ENCODE peak calls at places on chromosomes 7 and 10, in five cellular contexts. M is spleen, I is A549, L is uterus, D is Peyer's patch. X is an unnamed sample.

GRCh38 chr10:100562008-100562672 is 26.4 kb downstream of the HIF1AN start:
- DNase-seq in M (peak; percentile 90), I (peak; percentile 84), L (no peak), D (peak; percentile 87), X (peak; percentile 86)

GRCh38 chr10:22629126-22629525 is 85.3 kb downstream of the PIP4K2A start:
- DNase-seq in M (no peak), I (no peak), L (no peak), D (no peak), X (no peak)

GRCh38 chr7:95180-95862 is 97.0 kb upstream of the FAM20C start:
- DNase-seq in M (no peak), I (no peak), L (no peak), D (no peak), X (no peak)

GRCh38 chr10:92486637-92487036 is 87.3 kb downstream of the IDE start:
- DNase-seq in M (no peak), I (no peak), L (no peak), D (no peak), X (no peak)

GRCh38 chr10:127196227-127196954 is at the start of gene INSYN2A:
- DNase-seq in M (no peak), I (peak; percentile 46), L (no peak), D (peak; percentile 59), X (peak; percentile 52)

GRCh38 chr10:61798711-61799110 is 102.8 kb upstream of the ARID5B start:
- DNase-seq in M (no peak), I (no peak), L (no peak), D (no peak), X (no peak)

GRCh38 chr10:43970747-43971146 is 322.1 kb upstream of the ZNF32 start:
- DNase-seq in M (peak; percentile 35), I (no peak), L (no peak), D (no peak), X (no peak)

GRCh38 chr10:66680886-66681285 is 244.9 kb upstream of the LRRTM3 start:
- DNase-seq in M (no peak), I (no peak), L (no peak), D (no peak), X (no peak)

GRCh38 chr7:29976265-29976664 is 13.3 kb downstream of the SCRN1 start:
- DNase-seq in M (no peak), I (no peak), L (no peak), D (no peak), X (no peak)

GRCh38 chr10:130453036-130453720 is 317.0 kb downstream of the GLRX3 start:
- DNase-seq in M (no peak), I (no peak), L (no peak), D (no peak), X (peak; percentile 7)

GRCh38 chr10:130455111-130455695 is 319.0 kb downstream of the GLRX3 start:
- DNase-seq in M (no peak), I (no peak), L (no peak), D (no peak), X (no peak)

GRCh38 chr10:130455791-130456190 is 319.6 kb downstream of the GLRX3 start:
- DNase-seq in M (no peak), I (no peak), L (no peak), D (no peak), X (peak; percentile 5)

GRCh38 chr10:130453721-130454542 is 317.7 kb downstream of the GLRX3 start:
- DNase-seq in M (no peak), I (no peak), L (no peak), D (no peak), X (peak; percentile 9)

DNA sequence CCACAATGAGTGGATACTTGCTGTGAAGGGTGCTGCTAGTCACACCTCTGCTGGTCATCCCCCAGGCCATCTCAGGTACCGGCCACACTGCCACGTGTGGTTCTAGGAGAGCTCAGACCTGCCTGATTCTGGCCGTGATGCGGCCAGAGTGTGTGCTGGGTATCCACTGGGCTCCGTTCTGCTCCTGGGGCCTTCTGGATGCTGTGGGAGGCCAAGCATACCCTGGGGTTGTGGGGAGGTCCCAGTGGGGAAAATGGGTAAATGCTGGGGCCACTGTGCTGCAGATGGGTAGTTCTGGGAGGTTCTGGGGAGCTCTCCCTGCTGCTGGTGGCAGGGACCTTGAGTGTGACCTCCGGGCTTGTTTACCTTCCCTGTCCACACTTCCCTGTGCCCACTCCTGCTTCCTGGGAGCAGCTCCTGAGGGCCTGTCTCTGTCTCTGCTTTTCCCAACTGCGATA is 318.4 kb downstream of the GLRX3 start:
- DNase-seq in M (no peak), I (no peak), L (no peak), D (no peak), X (peak; percentile 7)
- TF ChIP-seq CTCF in M (no peak), I (no peak), L (no peak), D (no peak), X (no peak)

GRCh38 chr7:4694653-4695335 is 12.7 kb downstream of the FOXK1 start:
- DNase-seq in M (no peak), I (no peak), L (peak; percentile 90), D (no peak), X (peak; percentile 75)
- TF ChIP-seq POLR2A in M (no peak), I (no peak), L (no peak), D (no peak), X (no peak)

GRCh38 chr10:27256790-27257189 is 16.2 kb upstream of the ACBD5 start:
- DNase-seq in M (peak; percentile 80), I (no peak), L (no peak), D (no peak), X (peak; percentile 42)

GRCh38 chr10:27251554-27251953 is 11.0 kb upstream of the ACBD5 start:
- DNase-seq in M (no peak), I (no peak), L (no peak), D (no peak), X (no peak)

GRCh38 chr10:27256299-27256698 is 15.7 kb upstream of the ACBD5 start:
- DNase-seq in M (peak; percentile 76), I (no peak), L (no peak), D (no peak), X (no peak)

GRCh38 chr10:27248215-27248614 is 7.6 kb upstream of the ACBD5 start:
- DNase-seq in M (no peak), I (no peak), L (no peak), D (no peak), X (no peak)

DNA sequence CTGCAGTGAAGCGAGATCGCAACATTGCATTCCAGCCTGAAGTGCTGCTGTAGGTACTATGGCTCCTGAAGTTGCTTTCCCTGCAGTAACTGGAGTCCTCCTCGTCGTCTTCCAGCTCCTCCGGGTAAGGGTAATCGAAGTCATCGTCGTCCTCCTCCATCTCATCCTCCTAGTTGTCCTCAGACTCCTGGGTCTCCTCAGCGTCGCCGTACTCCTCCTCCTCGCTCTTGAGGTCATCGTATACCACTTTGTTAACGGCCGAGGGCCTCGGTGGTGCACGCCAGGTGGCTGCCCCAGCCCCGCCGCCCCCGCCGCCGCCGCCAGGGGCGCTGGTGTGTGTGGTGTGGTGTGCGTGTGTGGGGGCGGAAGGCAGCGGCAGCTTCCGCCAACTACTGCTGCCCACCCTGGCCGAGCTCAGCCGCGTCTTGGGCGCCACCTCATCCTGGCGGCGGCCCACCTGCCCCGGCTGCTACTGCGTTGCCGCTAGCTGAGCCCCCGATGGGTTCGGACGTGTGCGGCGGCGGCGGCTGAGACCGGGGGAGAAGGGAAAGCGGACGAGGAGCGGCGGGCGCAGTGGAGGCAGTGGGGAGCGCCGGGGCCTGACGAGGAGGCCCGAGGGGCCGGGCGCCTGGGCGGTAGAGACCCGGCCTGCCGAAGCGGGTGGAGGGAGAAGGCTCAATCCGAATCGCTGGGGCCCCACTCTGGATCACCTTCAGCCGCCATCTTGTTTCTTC is 11.8 kb upstream of the ACBD5 start:
- DNase-seq in M (peak; percentile 95), I (peak; percentile 65), L (peak; percentile 45), D (peak; percentile 89), X (peak; percentile 78)
- TF ChIP-seq CTCF in M (peak; percentile 45), I (peak; percentile 48), L (peak; percentile 15), D (peak; percentile 81), X (no peak)

DNA sequence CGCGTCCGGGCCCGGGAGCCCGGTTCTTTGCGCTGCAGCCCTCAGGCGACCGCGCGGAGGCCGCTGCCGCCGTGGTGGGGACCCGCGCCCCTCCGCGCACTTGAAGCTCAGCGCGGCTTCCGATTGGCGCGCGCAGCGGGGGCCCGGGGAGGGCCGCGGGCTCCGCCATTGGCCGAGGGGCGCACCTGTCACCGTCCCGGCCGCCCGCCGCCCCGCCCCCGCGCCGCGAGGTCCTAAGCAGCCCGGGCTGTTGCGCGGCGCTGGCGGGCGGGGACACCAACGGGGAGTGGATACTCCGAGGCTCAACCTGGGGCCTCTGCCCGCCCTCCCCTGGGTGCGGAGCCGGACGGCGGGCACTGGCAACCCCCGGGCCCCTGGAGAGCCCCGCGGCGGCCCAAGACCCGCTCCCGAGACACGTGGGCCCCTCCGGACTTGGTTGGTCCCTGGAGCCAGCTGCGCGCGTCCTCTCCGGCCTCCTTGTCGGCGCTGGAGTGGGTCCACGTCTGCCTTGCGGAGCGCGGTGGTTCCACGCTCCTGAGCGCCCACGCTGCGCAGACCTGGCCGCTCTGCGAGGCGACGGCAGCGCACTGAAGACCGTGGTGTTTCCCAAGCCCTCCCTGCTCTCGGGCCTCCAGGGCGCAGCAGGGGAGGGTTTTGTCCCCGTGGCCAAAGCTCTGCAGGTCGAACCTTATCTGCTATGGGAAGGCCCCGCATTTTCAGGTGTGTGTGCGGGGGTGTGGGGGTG is at the start of gene MNX1:
- DNase-seq in M (peak; percentile 83), I (peak; percentile 89), L (no peak), D (peak; percentile 92), X (peak; percentile 79)
- TF ChIP-seq POLR2A in M (no peak), I (peak; percentile 40), L (no peak), D (peak; percentile 73), X (no peak)

GRCh38 chr7:42071372-42072261 is 165.4 kb downstream of the GLI3 start:
- DNase-seq in M (no peak), I (no peak), L (no peak), D (no peak), X (no peak)
- TF ChIP-seq CTCF in M (no peak), I (no peak), L (no peak), D (no peak), X (no peak)

GRCh38 chr7:1428941-1429444 is 30.3 kb downstream of the MICALL2 start:
- DNase-seq in M (no peak), I (no peak), L (no peak), D (no peak), X (no peak)
- TF ChIP-seq POLR2A in M (no peak), I (no peak), L (no peak), D (no peak), X (no peak)

GRCh38 chr10:13991353-13991752 is 339.4 kb downstream of the FRMD4A start:
- DNase-seq in M (no peak), I (no peak), L (no peak), D (no peak), X (no peak)
- TF ChIP-seq CTCF in M (no peak), I (no peak), L (no peak), D (no peak), X (no peak)

GRCh38 chr10:63521389-63522128 is at the start of gene REEP3:
- DNase-seq in M (peak; percentile 93), I (peak; percentile 77), L (peak; percentile 68), D (peak; percentile 84), X (peak; percentile 67)
- TF ChIP-seq POLR2A in M (no peak), I (peak; percentile 67), L (no peak), D (peak; percentile 64), X (no peak)